ENCODE peak calls at places on chromosomes 11 and 22, in nine cellular contexts. N is IMR-90; D is heart right ventricle; S is adrenal gland; T is stomach; L is tibial artery; I is CD8-positive, alpha-beta T cell; E is body of pancreas; W is ascending aorta. J is an unnamed sample.

GRCh38 chr11:19679952-19680823 is 32.4 kb upstream of the NAV2 start:
- DNase-seq in N (peak; percentile 99), D (peak; percentile 74), S (peak; percentile 98), T (peak; percentile 68), L (peak; percentile 98), I (no peak), E (peak; percentile 47), W (peak; percentile 98), J (peak; percentile 40)

GRCh38 chr22:48760481-48761238 is 1067.0 kb downstream of the BRD1 start:
- DNase-seq in N (no peak), D (no peak), S (peak; percentile 0), T (peak; percentile 20), L (peak; percentile 54), I (no peak), E (peak; percentile 1), W (peak; percentile 45), J (peak; percentile 1)

GRCh38 chr11:31096191-31096590 is 273.3 kb downstream of the DCDC1 start:
- DNase-seq in N (no peak), D (no peak), S (no peak), T (no peak), L (no peak), I (no peak), E (no peak), W (no peak), J (no peak)

GRCh38 chr22:27512283-27512761 is 289.2 kb downstream of the MN1 start:
- DNase-seq in N (peak; percentile 97), D (peak; percentile 84), S (peak; percentile 58), T (peak; percentile 79), L (peak; percentile 93), I (no peak), E (peak; percentile 63), W (peak; percentile 94), J (no peak)

GRCh38 chr22:17492247-17492646 is 71.1 kb upstream of the SLC25A18 start:
- DNase-seq in N (no peak), D (no peak), S (peak; percentile 27), T (no peak), L (no peak), I (no peak), E (no peak), W (no peak), J (no peak)

GRCh38 chr11:108768370-108768769 is 103.5 kb downstream of the DDX10 start:
- DNase-seq in N (peak; percentile 75), D (no peak), S (no peak), T (no peak), L (no peak), I (no peak), E (no peak), W (no peak), J (no peak)

GRCh38 chr11:40338739-40339138 is 1120.7 kb downstream of the LRRC4C start:
- DNase-seq in N (peak; percentile 80), D (no peak), S (no peak), T (no peak), L (no peak), I (no peak), E (no peak), W (no peak), J (no peak)

GRCh38 chr11:120576606-120577005 is 65.1 kb downstream of the GRIK4 start:
- DNase-seq in N (no peak), D (no peak), S (no peak), T (no peak), L (no peak), I (no peak), E (no peak), W (no peak), J (no peak)

GRCh38 chr11:1025410-1026162 is 10.9 kb downstream of the MUC6 start:
- DNase-seq in N (no peak), D (no peak), S (no peak), T (no peak), L (no peak), I (no peak), E (no peak), W (no peak), J (no peak)

GRCh38 chr22:46929046-46929688 is 166.7 kb downstream of the TBC1D22A start:
- DNase-seq in N (peak; percentile 27), D (no peak), S (no peak), T (no peak), L (no peak), I (no peak), E (no peak), W (no peak), J (no peak)

GRCh38 chr11:111541209-111542061 is 915 bp downstream of the LAYN start:
- DNase-seq in N (peak; percentile 92), D (peak; percentile 43), S (peak; percentile 62), T (no peak), L (peak; percentile 72), I (no peak), E (peak; percentile 23), W (peak; percentile 81), J (no peak)

GRCh38 chr11:131889760-131890620 is 519.6 kb downstream of the NTM start:
- DNase-seq in N (peak; percentile 59), D (no peak), S (no peak), T (no peak), L (no peak), I (no peak), E (no peak), W (no peak), J (no peak)

GRCh38 chr22:47837703-47838102 is 1075.3 kb downstream of the TBC1D22A start:
- DNase-seq in N (no peak), D (no peak), S (no peak), T (no peak), L (no peak), I (no peak), E (peak; percentile 21), W (no peak), J (no peak)

GRCh38 chr11:1748467-1749019 is 1.9 kb downstream of the IFITM10 start:
- DNase-seq in N (no peak), D (no peak), S (peak; percentile 50), T (no peak), L (peak; percentile 67), I (no peak), E (no peak), W (peak; percentile 65), J (no peak)

GRCh38 chr11:67640021-67640757 is 626 bp upstream of the TBX10 start:
- DNase-seq in N (peak; percentile 33), D (peak; percentile 50), S (peak; percentile 81), T (peak; percentile 79), L (no peak), I (peak; percentile 55), E (peak; percentile 78), W (no peak), J (peak; percentile 77)

GRCh38 chr11:70786021-70786665 is 387.8 kb downstream of the CTTN start:
- DNase-seq in N (no peak), D (no peak), S (no peak), T (no peak), L (no peak), I (no peak), E (no peak), W (no peak), J (no peak)

GRCh38 chr11:33168605-33169240 is 7.4 kb upstream of the CSTF3 start:
- DNase-seq in N (peak; percentile 77), D (no peak), S (no peak), T (no peak), L (no peak), I (no peak), E (no peak), W (no peak), J (no peak)

GRCh38 chr22:35381424-35381772 is 502 bp downstream of the HMOX1 start:
- DNase-seq in N (no peak), D (no peak), S (no peak), T (no peak), L (no peak), I (no peak), E (no peak), W (no peak), J (no peak)

GRCh38 chr11:129286813-129287212 is 88.8 kb upstream of the BARX2 start:
- DNase-seq in N (peak; percentile 5), D (no peak), S (no peak), T (no peak), L (no peak), I (no peak), E (no peak), W (no peak), J (no peak)

GRCh38 chr11:107612445-107612844 is 21.5 kb downstream of the ELMOD1 start:
- DNase-seq in N (no peak), D (no peak), S (no peak), T (no peak), L (no peak), I (no peak), E (no peak), W (no peak), J (no peak)
- H3K4me1 ChIP-seq in N (no peaks in the 10 kb centered on the region), D (no peaks in the 10 kb centered on the region), S (no peaks in the 10 kb centered on the region), T (no peaks in the 10 kb centered on the region), L (no peaks in the 10 kb centered on the region), I (no peaks in the 10 kb centered on the region), E (no peaks in the 10 kb centered on the region), W (no peaks in the 10 kb centered on the region), J (no peaks in the 10 kb centered on the region)

DNA sequence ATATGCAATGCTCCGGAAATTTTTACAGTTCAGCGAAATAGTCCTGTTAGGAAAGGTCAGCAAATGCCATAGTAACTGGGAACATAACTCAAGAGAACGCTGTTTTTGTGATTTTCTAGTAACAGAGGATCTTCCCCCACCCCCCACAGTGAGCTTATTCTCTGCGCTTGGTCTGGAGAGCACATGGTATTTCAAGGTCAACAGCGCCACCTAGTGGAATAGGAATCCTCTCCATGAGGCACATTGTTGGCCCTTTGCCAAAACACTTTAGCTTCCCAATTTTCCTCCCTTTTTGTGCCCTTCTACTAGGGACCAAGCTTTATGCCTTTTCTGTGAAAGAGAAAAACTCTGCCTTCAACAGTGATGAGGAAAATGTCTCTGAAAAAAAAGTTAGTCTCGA is 13.2 kb upstream of the OR4C12 start:
- DNase-seq in N (peak; percentile 50), D (no peak), S (peak; percentile 41), T (no peak), L (no peak), I (no peak), E (peak; percentile 71), W (no peak), J (peak; percentile 71)
- TF ChIP-seq CTCF in N (peak; percentile 39), D (peak; percentile 45), S (peak; percentile 40), T (peak; percentile 21), L (no peak), I (no peak), E (peak; percentile 47), W (no peak), J (peak; percentile 60)

DNA sequence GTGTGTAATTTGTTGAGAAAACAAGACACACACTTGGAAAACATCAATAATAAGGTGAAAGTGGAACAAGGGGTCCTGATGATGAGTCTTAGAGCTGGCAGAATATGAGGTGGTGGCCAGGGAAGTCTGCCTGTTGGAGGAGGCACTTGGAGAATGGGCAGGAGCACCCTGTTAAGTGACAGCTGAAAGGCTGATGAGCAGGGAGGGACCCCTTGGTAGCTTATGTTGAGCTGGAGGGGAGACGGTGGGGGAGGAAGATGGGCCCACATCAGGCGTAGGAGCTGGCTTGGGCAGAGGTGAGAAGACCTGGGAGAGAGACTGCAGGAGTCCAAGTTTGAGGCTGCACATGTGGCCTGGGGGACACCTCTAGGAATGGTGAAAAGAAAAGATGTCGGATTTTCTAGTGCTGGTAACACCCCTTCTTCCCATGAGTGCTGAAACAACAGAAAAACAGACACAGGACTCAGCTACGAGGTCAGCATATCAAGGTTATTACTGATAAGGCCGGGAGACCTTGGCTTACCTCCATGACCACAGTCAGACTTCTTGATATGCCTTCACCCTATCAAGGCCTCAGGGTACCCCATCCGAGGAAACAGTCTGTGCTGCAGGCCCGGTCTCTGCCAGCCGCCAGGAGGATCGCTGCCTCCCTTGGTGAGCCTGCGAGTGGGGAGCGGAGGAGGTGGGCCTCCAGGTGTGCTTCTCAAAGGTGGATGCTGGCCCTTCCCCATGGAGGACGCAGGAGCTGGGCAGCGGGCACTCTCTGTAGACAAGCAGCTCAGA is 14.3 kb upstream of the C11orf96 start:
- DNase-seq in N (no peak), D (no peak), S (peak; percentile 48), T (no peak), L (no peak), I (no peak), E (no peak), W (peak; percentile 63), J (no peak)
- H3K4me1 ChIP-seq in N (peaks cover 26% of the 10 kb centered on the region), D (peaks cover 32% of the 10 kb centered on the region), S (peaks cover 47% of the 10 kb centered on the region), T (peaks cover 37% of the 10 kb centered on the region), L (peaks cover 38% of the 10 kb centered on the region), I (no peaks in the 10 kb centered on the region), E (no peaks in the 10 kb centered on the region), W (peaks cover 36% of the 10 kb centered on the region), J (peaks cover 41% of the 10 kb centered on the region)

GRCh38 chr11:6737872-6738466 is 33.8 kb downstream of the OR2AG2 start:
- DNase-seq in N (peak; percentile 34), D (no peak), S (peak; percentile 38), T (peak; percentile 65), L (no peak), I (peak; percentile 65), E (peak; percentile 54), W (no peak), J (peak; percentile 14)
- TF ChIP-seq CTCF in N (peak; percentile 58), D (peak; percentile 71), S (peak; percentile 46), T (peak; percentile 68), L (peak; percentile 36), I (peak; percentile 59), E (peak; percentile 63), W (no peak), J (peak; percentile 58)

J was measured in BE2C.